ENCODE peak calls at places on chromosome 22, in seven cellular contexts. One of them, this sample, is unnamed.

GRCh38 chr22:18110944-18111758 is 542 bp downstream of the TUBA8 start:
- DNase-seq in mesendoderm: no peak
- DNase-seq in neuronal stem cell: no peak
- DNase-seq in mesenchymal stem cell: no peak
- DNase-seq in IMR-90: no peak
- DNase-seq in H1: no peak
- DNase-seq in H9: no peak
- DNase-seq in this sample: no peak

GRCh38 chr22:39994046-39994565 is 648 bp upstream of the FAM83F start:
- DNase-seq in mesendoderm: no peak
- DNase-seq in neuronal stem cell: no peak
- DNase-seq in mesenchymal stem cell: no peak
- DNase-seq in IMR-90: peak; percentile 25
- DNase-seq in H1: no peak
- DNase-seq in H9: no peak
- DNase-seq in this sample: no peak

GRCh38 chr22:29663230-29663826 is 56.5 kb upstream of the CABP7 start:
- DNase-seq in mesendoderm: no peak
- DNase-seq in neuronal stem cell: no peak
- DNase-seq in mesenchymal stem cell: peak; percentile 17
- DNase-seq in IMR-90: peak; percentile 59
- DNase-seq in H1: no peak
- DNase-seq in H9: no peak
- DNase-seq in this sample: no peak

GRCh38 chr22:19497245-19497644 is 17.5 kb downstream of the CDC45 start:
- DNase-seq in mesendoderm: no peak
- DNase-seq in neuronal stem cell: no peak
- DNase-seq in mesenchymal stem cell: peak; percentile 17
- DNase-seq in IMR-90: peak; percentile 97
- DNase-seq in H1: no peak
- DNase-seq in H9: no peak
- DNase-seq in this sample: no peak

GRCh38 chr22:28627791-28628190 is 51.8 kb downstream of the TTC28 start:
- DNase-seq in mesendoderm: no peak
- DNase-seq in neuronal stem cell: no peak
- DNase-seq in mesenchymal stem cell: no peak
- DNase-seq in IMR-90: no peak
- DNase-seq in H1: no peak
- DNase-seq in H9: no peak
- DNase-seq in this sample: no peak

GRCh38 chr22:31098633-31099110 is 8.7 kb downstream of the SELENOM start:
- DNase-seq in mesendoderm: peak; percentile 81
- DNase-seq in neuronal stem cell: no peak
- DNase-seq in mesenchymal stem cell: no peak
- DNase-seq in IMR-90: no peak
- DNase-seq in H1: no peak
- DNase-seq in H9: peak; percentile 94
- DNase-seq in this sample: no peak

GRCh38 chr22:32623943-32624342 is 149.3 kb downstream of the FBXO7 start:
- DNase-seq in mesendoderm: no peak
- DNase-seq in neuronal stem cell: no peak
- DNase-seq in mesenchymal stem cell: peak; percentile 70
- DNase-seq in IMR-90: peak; percentile 98
- DNase-seq in H1: no peak
- DNase-seq in H9: no peak
- DNase-seq in this sample: no peak

GRCh38 chr22:47324435-47324990 is 562.1 kb downstream of the TBC1D22A start:
- DNase-seq in mesendoderm: no peak
- DNase-seq in neuronal stem cell: no peak
- DNase-seq in mesenchymal stem cell: no peak
- DNase-seq in IMR-90: no peak
- DNase-seq in H1: no peak
- DNase-seq in H9: no peak
- DNase-seq in this sample: no peak

GRCh38 chr22:20395181-20395896 is 1.4 kb downstream of the ZNF74 start:
- DNase-seq in mesendoderm: no peak
- DNase-seq in neuronal stem cell: no peak
- DNase-seq in mesenchymal stem cell: no peak
- DNase-seq in IMR-90: no peak
- DNase-seq in H1: no peak
- DNase-seq in H9: no peak
- DNase-seq in this sample: no peak

GRCh38 chr22:30444632-30445437 is 19.3 kb downstream of the MTFP1 start:
- DNase-seq in mesendoderm: peak; percentile 87
- DNase-seq in neuronal stem cell: peak; percentile 80
- DNase-seq in mesenchymal stem cell: peak; percentile 62
- DNase-seq in IMR-90: peak; percentile 52
- DNase-seq in H1: peak; percentile 59
- DNase-seq in H9: peak; percentile 85
- DNase-seq in this sample: peak; percentile 29

GRCh38 chr22:20957118-20957690 is 9.9 kb upstream of the AIFM3 start:
- DNase-seq in mesendoderm: peak; percentile 48
- DNase-seq in neuronal stem cell: no peak
- DNase-seq in mesenchymal stem cell: peak; percentile 29
- DNase-seq in IMR-90: no peak
- DNase-seq in H1: no peak
- DNase-seq in H9: peak; percentile 50
- DNase-seq in this sample: peak; percentile 58

GRCh38 chr22:32844251-32844650 is 42.7 kb downstream of the TIMP3 start:
- DNase-seq in mesendoderm: no peak
- DNase-seq in neuronal stem cell: no peak
- DNase-seq in mesenchymal stem cell: no peak
- DNase-seq in IMR-90: no peak
- DNase-seq in H1: no peak
- DNase-seq in H9: no peak
- DNase-seq in this sample: no peak

GRCh38 chr22:49701380-49702067 is 126.1 kb downstream of the BRD1 start:
- DNase-seq in mesendoderm: peak; percentile 33
- DNase-seq in neuronal stem cell: no peak
- DNase-seq in mesenchymal stem cell: no peak
- DNase-seq in IMR-90: no peak
- DNase-seq in H1: no peak
- DNase-seq in H9: no peak
- DNase-seq in this sample: no peak
- H2AK5ac ChIP-seq in mesendoderm: no peak overlapping the region
- H2AK5ac ChIP-seq in neuronal stem cell: no peak overlapping the region
- H2AK5ac ChIP-seq in mesenchymal stem cell: no peak overlapping the region
- H2AK5ac ChIP-seq in IMR-90: no peak overlapping the region
- H2AK5ac ChIP-seq in H1: no peak overlapping the region
- H2AK5ac ChIP-seq in H9: no peak overlapping the region
- H2AK5ac ChIP-seq in this sample: no peak overlapping the region

DNA sequence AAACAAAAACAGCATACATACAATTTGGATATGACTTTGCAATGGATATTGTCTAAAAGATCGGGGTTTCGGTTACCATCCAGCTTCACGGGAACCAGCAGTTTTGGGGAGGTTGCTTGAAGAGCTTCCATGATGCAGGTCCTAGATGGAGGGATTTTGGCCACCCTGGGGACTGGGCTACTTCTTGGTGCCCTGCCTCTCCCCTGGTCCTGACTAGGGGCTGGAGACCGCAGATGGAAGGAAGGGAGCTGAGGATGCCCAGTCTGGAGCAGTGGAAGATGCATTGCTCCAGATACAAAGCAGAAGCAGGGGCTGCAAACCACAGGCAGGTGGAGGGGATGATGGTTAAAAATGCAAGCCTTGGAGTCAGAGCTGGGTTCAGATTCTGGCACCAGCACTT is 13.5 kb downstream of the SOX10 start:
- DNase-seq in mesendoderm: no peak
- DNase-seq in neuronal stem cell: no peak
- DNase-seq in mesenchymal stem cell: no peak
- DNase-seq in IMR-90: no peak
- DNase-seq in H1: no peak
- DNase-seq in H9: no peak
- DNase-seq in this sample: no peak
- H2AK5ac ChIP-seq in mesendoderm: no peak overlapping the region
- H2AK5ac ChIP-seq in neuronal stem cell: no peak overlapping the region
- H2AK5ac ChIP-seq in mesenchymal stem cell: no peak overlapping the region
- H2AK5ac ChIP-seq in IMR-90: no peak overlapping the region
- H2AK5ac ChIP-seq in H1: no peak overlapping the region
- H2AK5ac ChIP-seq in H9: no peak overlapping the region
- H2AK5ac ChIP-seq in this sample: no peak overlapping the region

GRCh38 chr22:24831678-24832077 is 25.7 kb downstream of the SGSM1 start:
- DNase-seq in mesendoderm: no peak
- DNase-seq in neuronal stem cell: no peak
- DNase-seq in mesenchymal stem cell: no peak
- DNase-seq in IMR-90: no peak
- DNase-seq in H1: no peak
- DNase-seq in H9: no peak
- DNase-seq in this sample: no peak

GRCh38 chr22:24834845-24835570 is 29.0 kb downstream of the SGSM1 start:
- DNase-seq in mesendoderm: peak; percentile 81
- DNase-seq in neuronal stem cell: no peak
- DNase-seq in mesenchymal stem cell: peak; percentile 14
- DNase-seq in IMR-90: peak; percentile 11
- DNase-seq in H1: no peak
- DNase-seq in H9: peak; percentile 64
- DNase-seq in this sample: no peak

GRCh38 chr22:24833881-24834495 is 28.0 kb downstream of the SGSM1 start:
- DNase-seq in mesendoderm: peak; percentile 21
- DNase-seq in neuronal stem cell: no peak
- DNase-seq in mesenchymal stem cell: no peak
- DNase-seq in IMR-90: no peak
- DNase-seq in H1: no peak
- DNase-seq in H9: no peak
- DNase-seq in this sample: no peak

GRCh38 chr22:24841261-24841660 is 35.2 kb downstream of the SGSM1 start:
- DNase-seq in mesendoderm: no peak
- DNase-seq in neuronal stem cell: no peak
- DNase-seq in mesenchymal stem cell: no peak
- DNase-seq in IMR-90: no peak
- DNase-seq in H1: no peak
- DNase-seq in H9: no peak
- DNase-seq in this sample: no peak

GRCh38 chr22:24836282-24836681 is 30.3 kb downstream of the SGSM1 start:
- DNase-seq in mesendoderm: no peak
- DNase-seq in neuronal stem cell: no peak
- DNase-seq in mesenchymal stem cell: no peak
- DNase-seq in IMR-90: no peak
- DNase-seq in H1: no peak
- DNase-seq in H9: no peak
- DNase-seq in this sample: no peak
- H2AK5ac ChIP-seq in mesendoderm: no peak overlapping the region
- H2AK5ac ChIP-seq in neuronal stem cell: no peak overlapping the region
- H2AK5ac ChIP-seq in mesenchymal stem cell: no peak overlapping the region
- H2AK5ac ChIP-seq in IMR-90: no peak overlapping the region
- H2AK5ac ChIP-seq in H1: no peak overlapping the region
- H2AK5ac ChIP-seq in H9: no peak overlapping the region
- H2AK5ac ChIP-seq in this sample: no peak overlapping the region

GRCh38 chr22:43398910-43399309 is 12.9 kb upstream of the MPPED1 start:
- DNase-seq in mesendoderm: no peak
- DNase-seq in neuronal stem cell: no peak
- DNase-seq in mesenchymal stem cell: no peak
- DNase-seq in IMR-90: no peak
- DNase-seq in H1: no peak
- DNase-seq in H9: no peak
- DNase-seq in this sample: no peak
- H2AK5ac ChIP-seq in mesendoderm: no peak overlapping the region
- H2AK5ac ChIP-seq in neuronal stem cell: peak overlapping the region; percentile 72
- H2AK5ac ChIP-seq in mesenchymal stem cell: no peak overlapping the region
- H2AK5ac ChIP-seq in IMR-90: no peak overlapping the region
- H2AK5ac ChIP-seq in H1: peak overlapping the region; percentile 24
- H2AK5ac ChIP-seq in H9: no peak overlapping the region
- H2AK5ac ChIP-seq in this sample: no peak overlapping the region

DNA sequence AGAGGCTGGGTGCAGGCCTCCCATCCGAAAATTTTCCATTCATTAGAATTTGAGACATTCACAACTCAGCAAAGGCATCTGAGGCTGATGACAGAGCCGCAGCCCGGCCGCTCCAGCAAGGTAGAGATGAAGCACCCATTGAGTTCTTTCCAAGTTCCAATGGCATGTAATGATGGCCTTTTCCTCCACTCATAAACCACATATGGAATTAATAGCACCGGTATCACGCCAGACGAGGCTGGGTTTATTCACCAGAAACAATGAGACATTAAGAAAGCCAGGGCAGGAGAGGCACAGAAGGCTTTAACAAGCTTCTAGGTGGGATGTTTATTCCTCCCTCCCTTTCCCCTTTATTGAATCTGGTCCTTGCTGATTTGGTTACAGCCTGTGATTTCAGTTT is 534.4 kb downstream of the MN1 start:
- DNase-seq in mesendoderm: no peak
- DNase-seq in neuronal stem cell: no peak
- DNase-seq in mesenchymal stem cell: no peak
- DNase-seq in IMR-90: no peak
- DNase-seq in H1: no peak
- DNase-seq in H9: no peak
- DNase-seq in this sample: no peak
- H2AK5ac ChIP-seq in mesendoderm: no peak overlapping the region
- H2AK5ac ChIP-seq in neuronal stem cell: no peak overlapping the region
- H2AK5ac ChIP-seq in mesenchymal stem cell: no peak overlapping the region
- H2AK5ac ChIP-seq in IMR-90: no peak overlapping the region
- H2AK5ac ChIP-seq in H1: no peak overlapping the region
- H2AK5ac ChIP-seq in H9: no peak overlapping the region
- H2AK5ac ChIP-seq in this sample: no peak overlapping the region